ENCODE peak calls at places on chromosomes 1 and 21, in nine cellular contexts. W is heart left ventricle, J is cardiac muscle cell, F is heart right ventricle, E is mammary epithelial cell, G is neural progenitor cell, V is ovary, Y is Panc1, H is sigmoid colon. M is an unnamed sample.
A peak's percentile ranks its signal among the peaks of the same experiment; 100 is the strongest.

GRCh38 chr1:58997060-58997411 is 213.2 kb upstream of the JUN start:
- DNase-seq in H (no peak), W (no peak), J (no peak), F (no peak), G (no peak), E (no peak), V (no peak), Y (no peak), M (no peak)

GRCh38 chr1:193592325-193592724 is 405.9 kb upstream of the B3GALT2 start:
- DNase-seq in G (no peak), J (no peak), E (no peak), H (no peak), W (no peak), Y (no peak), F (no peak), V (no peak), M (no peak)

GRCh38 chr1:182101415-182102041 is 40.0 kb upstream of the ZNF648 start:
- DNase-seq in W (no peak), J (no peak), Y (no peak), V (no peak), F (no peak), H (no peak), G (peak; percentile 88), E (peak; percentile 84), M (no peak)

GRCh38 chr1:226973898-226974543 is 33.9 kb downstream of the COQ8A start:
- DNase-seq in W (no peak), F (peak; percentile 45), Y (no peak), H (peak; percentile 91), G (no peak), J (peak; percentile 81), V (peak; percentile 75), E (no peak), M (peak; percentile 82)

GRCh38 chr1:41501581-41501980 is 17.1 kb upstream of the EDN2 start:
- DNase-seq in E (no peak), V (no peak), F (no peak), J (no peak), Y (no peak), G (no peak), W (no peak), H (no peak), M (no peak)

GRCh38 chr1:186302378-186302920 is 72.6 kb downstream of the TPR start:
- DNase-seq in J (no peak), V (no peak), E (peak; percentile 6), W (no peak), G (no peak), F (no peak), H (no peak), Y (no peak), M (no peak)

GRCh38 chr1:241926141-241926540 is 31.4 kb upstream of the BECN2 start:
- DNase-seq in H (peak; percentile 29), F (no peak), Y (no peak), V (no peak), J (no peak), E (no peak), G (no peak), W (no peak), M (no peak)

GRCh38 chr1:36576677-36577076 is 94.0 kb upstream of the CSF3R start:
- DNase-seq in W (no peak), Y (no peak), V (no peak), E (no peak), H (no peak), J (no peak), F (no peak), G (no peak), M (no peak)

GRCh38 chr1:235945775-235946565 is 79.3 kb upstream of the LYST start:
- DNase-seq in H (peak; percentile 62), G (no peak), E (no peak), V (no peak), W (no peak), J (no peak), F (no peak), Y (no peak), M (no peak)

GRCh38 chr1:172383541-172383940 is 36.9 kb upstream of the C1orf105 start:
- DNase-seq in G (no peak), Y (no peak), F (no peak), H (no peak), V (no peak), E (no peak), J (peak; percentile 66), W (no peak), M (no peak)

GRCh38 chr1:236075848-236076247 is 11.0 kb upstream of the NID1 start:
- DNase-seq in J (no peak), G (no peak), E (no peak), W (no peak), Y (no peak), H (no peak), V (no peak), F (no peak), M (no peak)

GRCh38 chr1:20322825-20323612 is 32.3 kb downstream of the VWA5B1 start:
- DNase-seq in E (no peak), J (peak; percentile 52), H (no peak), V (no peak), F (no peak), Y (no peak), W (no peak), G (no peak), M (no peak)

GRCh38 chr1:221089803-221090202 is 210.6 kb downstream of the HLX start:
- DNase-seq in J (no peak), G (no peak), H (no peak), V (no peak), Y (no peak), F (no peak), W (no peak), E (no peak), M (no peak)

GRCh38 chr21:18285379-18285778 is 40.7 kb downstream of the CHODL start:
- DNase-seq in V (no peak), J (no peak), Y (no peak), F (no peak), G (no peak), H (no peak), W (no peak), E (no peak), M (no peak)

GRCh38 chr1:10429868-10430215 is 391 bp upstream of the CENPS start:
- DNase-seq in J (peak; percentile 41), G (no peak), E (no peak), W (peak; percentile 10), V (no peak), Y (no peak), H (no peak), F (no peak), M (no peak)

GRCh38 chr1:10421637-10422036 is 8.6 kb upstream of the CENPS start:
- DNase-seq in W (no peak), G (no peak), E (no peak), J (no peak), Y (no peak), F (no peak), V (no peak), H (no peak), M (no peak)

GRCh38 chr1:10424034-10424433 is 6.2 kb upstream of the CENPS start:
- DNase-seq in V (peak; percentile 60), Y (no peak), F (peak; percentile 17), J (peak; percentile 61), G (no peak), E (no peak), W (no peak), H (peak; percentile 77), M (peak; percentile 39)

GRCh38 chr1:10428956-10429355 is 1.3 kb upstream of the CENPS start:
- DNase-seq in V (peak; percentile 30), F (no peak), G (no peak), Y (no peak), E (no peak), W (no peak), H (peak; percentile 55), J (no peak), M (no peak)

GRCh38 chr1:10424651-10425050 is 5.6 kb upstream of the CENPS start:
- DNase-seq in Y (no peak), W (no peak), J (no peak), H (no peak), V (no peak), E (no peak), G (no peak), F (no peak), M (no peak)
- TF ChIP-seq CTCF in Y (no peak), W (no peak), J (no peak), H (no peak), V (no peak), E (no peak), G (no peak), F (no peak), M (no peak)

DNA sequence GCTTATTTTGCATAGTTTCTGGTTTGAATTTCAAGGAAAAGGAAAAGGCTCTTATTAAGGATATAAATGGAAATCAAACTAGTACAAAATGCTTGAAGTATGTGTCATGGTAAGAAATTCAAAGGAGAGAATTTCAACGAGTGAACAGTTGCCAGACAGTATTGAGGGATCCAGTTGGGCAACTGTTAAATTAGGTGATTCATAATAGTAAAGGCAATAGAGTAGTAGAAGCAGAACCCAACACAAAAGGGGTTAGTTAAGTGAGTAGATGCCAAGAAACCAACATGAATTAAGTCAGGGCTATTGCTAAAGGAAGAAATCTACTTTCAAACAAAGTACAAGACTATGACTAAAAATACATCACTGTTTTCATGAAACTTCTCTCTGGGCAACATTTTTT is 1.0 kb downstream of the GBP5 start:
- DNase-seq in E (peak; percentile 73), Y (no peak), F (no peak), V (no peak), H (no peak), W (no peak), J (peak; percentile 78), G (no peak), M (no peak)
- H3K4me1 ChIP-seq in E (peaks cover 6% of the 10 kb centered on the region), Y (no peaks in the 10 kb centered on the region), F (no peaks in the 10 kb centered on the region), V (no peaks in the 10 kb centered on the region), H (no peaks in the 10 kb centered on the region), W (peaks cover 10% of the 10 kb centered on the region), J (peaks cover 5% of the 10 kb centered on the region), G (no peaks in the 10 kb centered on the region), M (no peaks in the 10 kb centered on the region)

GRCh38 chr1:2136836-2137235 is 57.7 kb downstream of the FAAP20 start:
- DNase-seq in V (no peak), E (no peak), Y (no peak), H (no peak), F (no peak), J (no peak), G (no peak), W (no peak), M (no peak)
- H3K4me3 ChIP-seq in V (no peak overlapping the region), E (no peak overlapping the region), Y (no peak overlapping the region), H (no peak overlapping the region), F (no peak overlapping the region), J (no peak overlapping the region), G (no peak overlapping the region), W (no peak overlapping the region), M (no peak overlapping the region)

GRCh38 chr1:33170351-33171274 is 11.2 kb downstream of the TRIM62 start:
- DNase-seq in V (no peak), F (peak; percentile 68), W (peak; percentile 80), J (peak; percentile 19), Y (no peak), G (no peak), E (no peak), H (peak; percentile 78), M (no peak)

GRCh38 chr1:33165809-33166208 is 16.0 kb downstream of the TRIM62 start:
- DNase-seq in Y (no peak), G (no peak), H (no peak), V (no peak), F (no peak), J (no peak), E (no peak), W (no peak), M (no peak)

GRCh38 chr1:33169290-33170055 is 12.4 kb downstream of the TRIM62 start:
- DNase-seq in E (no peak), V (no peak), J (peak; percentile 43), H (no peak), Y (no peak), W (no peak), G (peak; percentile 57), F (no peak), M (no peak)

GRCh38 chr1:33167650-33168447 is 14.0 kb downstream of the TRIM62 start:
- DNase-seq in Y (no peak), H (no peak), J (no peak), E (peak; percentile 39), V (no peak), F (no peak), W (no peak), G (no peak), M (no peak)

GRCh38 chr1:33168556-33169289 is 13.1 kb downstream of the TRIM62 start:
- DNase-seq in Y (no peak), J (no peak), G (no peak), E (no peak), W (no peak), V (no peak), F (no peak), H (no peak), M (no peak)
- TF ChIP-seq CTCF in Y (no peak), J (no peak), G (no peak), E (no peak), W (no peak), V (no peak), F (no peak), H (no peak), M (no peak)